ENCODE peak calls at places on chromosomes 4 and X, in ten cellular contexts. X is brain microvascular endothelial cell, N is stomach, U is endothelial cell of umbilical vein, I is heart left ventricle, L is lower lobe of right lung, S is hepatocyte, P is heart right ventricle, E is SJSA1, H is PC-3. Q is an unnamed sample.

GRCh38 chrX:85851418-85851817 is 195.9 kb downstream of the CHM start:
- DNase-seq in L (peak), S (peak), U (peak), X (no peak), P (no peak), H (peak), E (no peak), N (peak), I (no peak), Q (peak)

GRCh38 chr4:161894014-161894413 is 269.8 kb downstream of the FSTL5 start:
- DNase-seq in P (no peak), S (no peak), I (no peak), N (no peak), E (no peak), U (no peak), L (no peak), X (no peak), H (no peak), Q (peak)

GRCh38 chr4:70678383-70678999 is 9.8 kb upstream of the UTP3 start:
- DNase-seq in I (no peak), U (no peak), H (no peak), E (no peak), N (no peak), S (no peak), X (no peak), P (no peak), L (no peak), Q (no peak)

GRCh38 chr4:147769386-147769785 is 37.5 kb downstream of the ARHGAP10 start:
- DNase-seq in X (no peak), P (no peak), E (no peak), U (no peak), I (no peak), S (no peak), H (peak), L (no peak), N (no peak), Q (peak)

GRCh38 chrX:110021180-110022022 is 18.5 kb downstream of the TMEM164 start:
- DNase-seq in N (no peak), H (no peak), L (no peak), E (peak), I (no peak), X (peak), P (peak), U (peak), S (no peak), Q (no peak)

GRCh38 chr4:177461606-177462005 is 19.4 kb upstream of the AGA start:
- DNase-seq in L (no peak), I (no peak), N (no peak), E (no peak), P (no peak), X (peak), S (no peak), U (no peak), H (no peak), Q (peak)

GRCh38 chr4:46390353-46391058 is 578 bp upstream of the GABRA2 start:
- DNase-seq in S (peak), E (no peak), P (no peak), X (no peak), I (no peak), U (no peak), H (no peak), L (no peak), N (no peak), Q (no peak)

GRCh38 chrX:11929476-11929875 is 171.4 kb downstream of the MSL3 start:
- DNase-seq in P (no peak), X (no peak), N (no peak), I (no peak), H (peak), S (no peak), U (peak), E (no peak), L (no peak), Q (peak)

GRCh38 chrX:119734897-119735339 is 23.5 kb upstream of the SOWAHD start:
- DNase-seq in P (peak), H (no peak), L (peak), S (no peak), U (peak), X (no peak), N (peak), E (no peak), I (peak), Q (no peak)

GRCh38 chr4:54226399-54227260 is 2.5 kb upstream of the PDGFRA start:
- DNase-seq in S (peak), X (peak), P (peak), U (no peak), H (no peak), I (peak), E (peak), N (no peak), L (peak), Q (no peak)

GRCh38 chr4:110633358-110634319 is 10.8 kb upstream of the PITX2 start:
- DNase-seq in H (no peak), L (no peak), P (no peak), U (no peak), X (no peak), I (no peak), E (no peak), N (no peak), S (no peak), Q (no peak)

GRCh38 chrX:15087747-15088146 is 182.1 kb downstream of the ASB9 start:
- DNase-seq in L (no peak), X (no peak), E (no peak), P (no peak), N (peak), U (no peak), I (no peak), H (no peak), S (peak), Q (no peak)

GRCh38 chrX:140123446-140123845 is 158.1 kb upstream of the CXorf66 start:
- DNase-seq in S (no peak), E (no peak), X (no peak), U (no peak), P (no peak), I (no peak), N (no peak), H (peak), L (no peak), Q (peak)

GRCh38 chrX:110318664-110318968 is 731 bp upstream of the AMMECR1 start:
- DNase-seq in H (peak), L (no peak), X (no peak), I (no peak), P (no peak), S (no peak), N (peak), U (peak), E (no peak), Q (peak)

GRCh38 chrX:39726810-39727209 is 370.9 kb downstream of the BCOR start:
- DNase-seq in I (no peak), L (no peak), S (no peak), H (no peak), E (no peak), P (peak), U (peak), X (peak), N (no peak), Q (peak)

GRCh38 chr4:151744614-151745013 is 16.2 kb downstream of the GATB start:
- DNase-seq in I (no peak), H (peak), S (peak), X (peak), E (peak), U (peak), N (no peak), L (no peak), P (no peak), Q (peak)

GRCh38 chrX:135530097-135530496 is 9.6 kb downstream of the INTS6L start:
- DNase-seq in I (no peak), E (no peak), P (no peak), U (no peak), L (no peak), N (no peak), H (no peak), X (no peak), S (no peak), Q (no peak)

GRCh38 chrX:49072712-49073095 is 1.1 kb downstream of the PRAF2 start:
- DNase-seq in I (no peak), P (no peak), X (no peak), E (no peak), U (no peak), N (no peak), H (no peak), S (no peak), L (no peak), Q (no peak)

GRCh38 chrX:139890991-139891700 is 41.7 kb downstream of the ATP11C start:
- DNase-seq in U (peak), N (no peak), I (no peak), S (no peak), L (no peak), H (peak), E (peak), X (peak), P (no peak), Q (peak)

GRCh38 chr4:83889802-83890201 is 353.9 kb downstream of the GPAT3 start:
- DNase-seq in I (no peak), X (peak), P (no peak), N (no peak), E (no peak), S (no peak), U (no peak), L (no peak), H (peak), Q (peak)

GRCh38 chr4:25299476-25300203 is 12.9 kb upstream of the ZCCHC4 start:
- DNase-seq in U (no peak), N (peak), S (peak), E (no peak), X (no peak), P (no peak), I (no peak), L (peak), H (peak), Q (peak)

GRCh38 chr4:178271386-178271785 is 829.1 kb upstream of the AGA start:
- DNase-seq in P (no peak), X (no peak), N (no peak), S (no peak), I (no peak), L (no peak), H (no peak), U (no peak), E (no peak), Q (no peak)

DNA sequence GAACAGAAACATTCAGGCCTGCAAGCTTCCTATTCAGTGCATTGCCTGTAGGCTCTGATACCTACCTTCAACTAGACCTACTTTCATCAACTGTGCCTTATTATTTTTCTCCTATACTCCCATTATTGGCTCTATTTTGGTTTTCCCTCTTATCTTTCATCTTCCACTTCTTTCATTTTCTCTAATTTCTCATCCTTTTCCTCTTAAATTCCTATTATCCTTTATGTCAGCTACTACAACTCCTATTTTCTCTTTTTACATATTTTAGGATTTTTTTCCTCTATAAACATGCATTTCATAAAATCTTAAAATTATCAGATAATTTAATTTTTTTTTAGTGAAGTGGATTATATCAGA is 61.6 kb upstream of the PRDM8 start:
- DNase-seq in E (no peak), X (no peak), L (no peak), S (no peak), N (no peak), I (no peak), H (no peak), U (no peak), P (no peak), Q (no peak)
- H3K4me3 ChIP-seq in E (no peak), X (no peak), L (no peak), S (no peak), N (no peak), I (no peak), H (no peak), U (no peak), P (no peak), Q (no peak)

GRCh38 chr4:156581282-156581681 is 390.3 kb downstream of the PDGFC start:
- DNase-seq in X (no peak), H (no peak), E (no peak), I (no peak), N (no peak), U (no peak), S (no peak), L (no peak), P (no peak), Q (no peak)
- H3K4me3 ChIP-seq in X (no peak), H (peak), E (peak), I (no peak), N (peak), U (peak), S (no peak), L (no peak), P (no peak), Q (no peak)

DNA sequence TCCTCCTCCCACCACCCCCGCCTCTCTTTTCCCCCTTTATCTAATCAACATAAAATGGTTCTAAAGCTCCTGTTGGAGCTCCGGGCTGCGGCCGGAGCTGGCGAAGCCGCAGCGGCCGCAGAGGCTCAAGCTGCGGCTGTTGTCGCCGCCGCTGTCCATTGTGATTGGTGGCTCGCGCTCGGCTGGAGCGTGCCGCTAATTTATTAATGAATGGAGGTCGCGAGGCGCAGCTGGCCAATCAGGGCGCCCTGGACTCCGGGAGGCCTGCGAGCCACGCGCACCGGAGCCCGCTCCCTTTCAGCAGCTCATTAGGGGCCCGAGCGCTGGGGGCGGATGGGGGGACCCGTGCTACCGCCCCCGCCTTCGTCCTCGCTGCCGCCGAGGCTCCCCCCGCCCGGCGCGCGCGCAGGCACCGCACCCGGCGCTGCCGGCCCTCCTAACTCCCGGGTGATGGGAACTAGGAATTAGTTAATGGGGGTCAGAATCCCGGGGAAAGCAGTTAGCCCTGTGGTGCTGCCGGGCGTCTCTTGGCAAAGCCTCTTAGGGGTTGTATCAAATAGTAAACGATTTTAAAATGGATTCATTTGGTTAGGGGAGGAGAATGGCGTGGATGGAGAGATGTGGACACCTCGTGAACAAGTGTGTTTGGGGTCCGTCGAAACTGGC is 554 bp upstream of the NEUROG2 start:
- DNase-seq in U (no peak), X (no peak), H (no peak), N (no peak), L (no peak), S (no peak), E (no peak), P (no peak), I (no peak), Q (no peak)
- H3K4me3 ChIP-seq in U (no peak), X (peak), H (peak), N (peak), L (peak), S (no peak), E (peak), P (peak), I (peak), Q (no peak)

DNA sequence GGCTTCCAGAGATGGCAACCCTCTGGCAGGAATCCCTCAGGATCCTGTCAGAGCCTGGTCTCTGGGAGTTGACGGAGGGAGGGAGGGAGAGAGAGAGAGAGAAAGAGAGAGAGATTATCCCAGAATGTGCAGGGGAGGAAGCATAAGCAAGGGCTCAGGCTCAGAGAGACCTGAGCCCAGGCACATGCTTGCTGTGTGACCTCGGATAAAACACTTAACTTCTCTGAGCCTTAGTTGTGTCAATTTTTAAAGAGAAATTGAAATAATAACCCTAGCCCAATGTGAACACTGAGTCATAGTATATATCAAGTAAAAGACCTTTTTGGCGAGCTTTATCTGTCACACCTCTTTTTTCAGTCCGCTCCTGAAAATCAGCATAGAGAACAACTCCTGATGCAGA is 473 bp upstream of the USP51 start:
- DNase-seq in S (no peak), L (no peak), H (no peak), X (no peak), P (no peak), N (no peak), I (no peak), E (no peak), U (no peak), Q (no peak)
- H3K4me3 ChIP-seq in S (peak), L (peak), H (no peak), X (peak), P (peak), N (peak), I (peak), E (peak), U (no peak), Q (peak)

DNA sequence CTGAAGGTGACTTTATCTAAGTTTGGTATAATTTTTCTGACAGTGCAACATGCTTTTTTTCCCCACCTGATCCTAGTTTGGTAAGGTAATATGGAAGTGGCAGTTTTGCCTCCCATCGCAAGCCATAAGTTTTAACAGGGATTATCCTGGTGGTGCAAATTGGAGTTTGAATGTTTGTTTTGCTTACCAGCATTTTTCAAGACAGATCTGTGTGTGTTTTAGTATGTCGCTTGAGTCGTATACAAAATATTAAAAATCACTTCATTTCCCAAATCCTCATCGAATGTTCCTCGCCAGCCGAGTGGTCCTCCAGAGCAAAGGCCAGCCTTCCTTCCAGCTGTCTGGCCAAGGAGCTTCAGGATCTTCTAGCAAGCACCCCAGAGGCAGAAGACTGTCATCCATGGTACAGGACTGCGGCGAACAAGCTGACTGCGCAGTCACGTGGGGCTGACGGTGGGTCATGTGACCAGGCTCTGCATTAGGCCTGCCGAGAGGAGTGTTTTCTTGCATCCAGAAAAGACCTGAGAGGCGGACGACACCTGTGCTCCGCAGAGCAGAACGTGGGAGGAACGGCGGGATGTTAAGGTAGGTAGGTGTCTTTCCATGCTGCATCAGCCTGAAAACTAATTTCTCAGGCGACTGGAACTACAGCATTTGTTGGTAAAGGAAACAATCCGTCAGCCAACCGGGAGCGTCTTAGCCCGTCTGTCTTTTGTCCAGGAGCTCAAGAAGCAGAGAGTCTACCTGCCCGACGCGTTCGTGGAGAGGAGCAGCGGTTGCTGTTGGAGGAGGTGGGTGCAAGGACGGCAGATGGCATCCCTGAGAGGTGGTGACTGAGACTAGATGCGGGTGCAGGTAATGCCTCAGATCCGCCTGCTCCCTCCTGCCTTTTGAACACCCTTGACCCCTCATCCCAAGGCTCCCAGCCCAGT is at the start of gene GPRASP3:
- DNase-seq in H (no peak), X (peak), U (peak), S (peak), L (peak), N (peak), E (no peak), I (peak), P (peak), Q (peak)
- H3K4me3 ChIP-seq in H (no peak), X (peak), U (peak), S (peak), L (peak), N (peak), E (no peak), I (peak), P (peak), Q (peak)

DNA sequence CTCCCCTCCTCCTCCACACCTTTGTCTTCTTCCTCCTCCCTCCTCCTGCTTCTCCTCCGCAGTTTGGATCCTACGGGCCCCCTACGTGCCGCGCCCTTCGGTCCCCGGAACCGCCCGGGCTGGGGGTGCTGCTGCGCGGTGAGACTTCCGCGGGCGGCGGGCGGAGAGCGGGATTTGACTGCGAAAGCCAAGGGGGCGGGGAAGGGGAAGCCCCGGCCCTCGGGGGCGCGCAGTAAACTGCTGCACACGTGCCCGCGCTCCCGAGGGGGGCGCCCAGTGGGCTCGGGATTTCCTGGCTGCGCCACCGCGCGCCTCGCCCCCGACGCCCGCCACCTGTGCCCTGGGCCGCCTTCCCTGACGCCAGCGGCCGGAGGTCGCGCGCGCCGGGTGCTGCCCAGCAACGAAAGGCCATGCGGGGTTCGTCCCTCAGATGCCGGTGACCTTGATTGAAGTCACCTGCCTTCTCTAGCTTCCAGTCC is 3.3 kb upstream of the NKX3-2 start:
- DNase-seq in H (no peak), I (peak), X (no peak), S (peak), U (no peak), L (no peak), E (no peak), P (no peak), N (no peak), Q (no peak)
- H3K4me3 ChIP-seq in H (peak), I (peak), X (peak), S (peak), U (no peak), L (peak), E (peak), P (peak), N (peak), Q (peak)

DNA sequence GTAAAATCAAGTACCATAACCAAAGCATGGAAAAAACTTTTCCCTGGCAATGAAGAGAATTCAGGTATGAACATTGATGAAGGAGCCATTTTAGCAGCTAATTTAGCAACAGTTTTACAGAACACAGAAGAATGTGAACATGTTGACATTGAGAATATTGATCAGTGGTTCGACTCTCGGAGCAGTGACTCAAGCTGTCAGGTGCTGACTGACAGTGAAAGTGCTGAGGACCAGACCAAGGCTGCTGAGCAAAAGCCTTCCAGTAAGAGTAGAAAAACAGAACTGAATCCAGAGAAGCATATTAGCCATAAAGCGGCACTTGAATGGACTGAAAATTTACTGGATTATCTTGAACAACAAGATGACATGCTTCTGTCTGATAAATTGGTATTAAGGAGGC is 2.8 kb downstream of the TIGD2 start:
- DNase-seq in N (no peak), P (no peak), H (no peak), U (no peak), X (no peak), L (no peak), E (no peak), S (no peak), I (no peak), Q (no peak)
- H3K4me3 ChIP-seq in N (no peak), P (no peak), H (no peak), U (no peak), X (no peak), L (no peak), E (no peak), S (no peak), I (no peak), Q (no peak)

Q was measured in epithelial cell of esophagus.